ENCODE peak calls at places on chromosomes 13 and 19, in ten cellular contexts. P is HFFc6; H is aorta; V is GM10248; R is heart right ventricle; B is myocyte; U is caudate nucleus; Z is tibial nerve; G is Calu3; T is activated naive CD8-positive, alpha-beta T cell treated with anti-CD3 and anti-CD28 coated beads, Interleukin-2, amount 50 U/mL, for 24 hours. W is an unnamed sample.
A peak's percentile ranks its signal among the peaks of the same experiment; 100 is the strongest.

GRCh38 chr19:1122972-1123363 is 19.2 kb downstream of the GPX4 start:
- DNase-seq in P (peak; percentile 49), H (peak; percentile 77), V (peak; percentile 90), R (peak; percentile 63), B (peak; percentile 33), U (no peak), Z (no peak), G (peak; percentile 88), T (peak; percentile 75), W (no peak)

GRCh38 chr13:53250272-53250875 is 221.8 kb downstream of the OLFM4 start:
- DNase-seq in P (peak; percentile 77), H (no peak), V (peak; percentile 35), R (no peak), B (peak; percentile 66), U (no peak), Z (no peak), G (peak; percentile 44), T (peak; percentile 14), W (peak; percentile 17)

GRCh38 chr13:65784088-65784816 is 1445.9 kb downstream of the PCDH9 start:
- DNase-seq in P (no peak), H (no peak), V (no peak), R (peak; percentile 4), B (no peak), U (no peak), Z (no peak), G (no peak), T (no peak), W (no peak)

GRCh38 chr19:45071969-45072790 is 4.1 kb downstream of the ZNF296 start:
- DNase-seq in P (no peak), H (no peak), V (no peak), R (no peak), B (no peak), U (no peak), Z (no peak), G (no peak), T (no peak), W (no peak)

GRCh38 chr19:8120636-8121480 is 28.5 kb downstream of the FBN3 start:
- DNase-seq in P (no peak), H (no peak), V (no peak), R (no peak), B (no peak), U (no peak), Z (no peak), G (no peak), T (no peak), W (no peak)

GRCh38 chr19:7973883-7974282 is 30.4 kb upstream of the TIMM44 start:
- DNase-seq in P (no peak), H (no peak), V (no peak), R (peak; percentile 81), B (no peak), U (no peak), Z (no peak), G (no peak), T (no peak), W (no peak)

GRCh38 chr13:44759723-44760360 is 183.7 kb upstream of the TSC22D1 start:
- DNase-seq in P (no peak), H (no peak), V (no peak), R (no peak), B (no peak), U (no peak), Z (no peak), G (peak; percentile 9), T (no peak), W (no peak)

GRCh38 chr13:27355894-27356293 is 68.5 kb upstream of the GTF3A start:
- DNase-seq in P (no peak), H (no peak), V (no peak), R (no peak), B (no peak), U (no peak), Z (no peak), G (no peak), T (no peak), W (no peak)

GRCh38 chr13:45102136-45102802 is 18.0 kb upstream of the GTF2F2 start:
- DNase-seq in P (no peak), H (no peak), V (no peak), R (no peak), B (no peak), U (peak; percentile 2), Z (no peak), G (no peak), T (no peak), W (no peak)

GRCh38 chr19:15124572-15125231 is 17.5 kb downstream of the SYDE1 start:
- DNase-seq in P (no peak), H (peak; percentile 90), V (no peak), R (no peak), B (no peak), U (no peak), Z (no peak), G (peak; percentile 6), T (no peak), W (no peak)

GRCh38 chr13:111790621-111791020 is 276.3 kb upstream of the SOX1 start:
- DNase-seq in P (no peak), H (no peak), V (no peak), R (no peak), B (no peak), U (no peak), Z (no peak), G (no peak), T (no peak), W (no peak)

GRCh38 chr13:30551194-30551593 is 66.5 kb upstream of the USPL1 start:
- DNase-seq in P (peak; percentile 47), H (no peak), V (peak; percentile 45), R (no peak), B (peak; percentile 40), U (no peak), Z (no peak), G (no peak), T (no peak), W (no peak)

GRCh38 chr13:71876648-71877279 is 9.8 kb upstream of the DACH1 start:
- DNase-seq in P (no peak), H (no peak), V (no peak), R (no peak), B (no peak), U (no peak), Z (no peak), G (no peak), T (no peak), W (no peak)

GRCh38 chr13:68261105-68261504 is 1031.0 kb upstream of the PCDH9 start:
- DNase-seq in P (no peak), H (no peak), V (no peak), R (no peak), B (no peak), U (no peak), Z (no peak), G (no peak), T (no peak), W (no peak)

GRCh38 chr19:27652796-27653195 is 1560.2 kb downstream of the UQCRFS1 start:
- DNase-seq in P (no peak), H (no peak), V (no peak), R (no peak), B (no peak), U (no peak), Z (no peak), G (no peak), T (no peak), W (no peak)

GRCh38 chr13:32261567-32261966 is 53.6 kb downstream of the ZAR1L start:
- DNase-seq in P (peak; percentile 80), H (peak; percentile 83), V (no peak), R (peak; percentile 58), B (peak; percentile 86), U (peak; percentile 42), Z (peak; percentile 24), G (no peak), T (no peak), W (peak; percentile 28)

GRCh38 chr19:35266904-35267817 is 1.6 kb upstream of the USF2 start:
- DNase-seq in P (no peak), H (peak; percentile 69), V (no peak), R (peak; percentile 68), B (peak; percentile 45), U (no peak), Z (no peak), G (no peak), T (peak; percentile 49), W (no peak)

GRCh38 chr13:37642201-37642600 is 43.6 kb upstream of the POSTN start:
- DNase-seq in P (no peak), H (no peak), V (no peak), R (no peak), B (no peak), U (no peak), Z (no peak), G (no peak), T (no peak), W (no peak)

GRCh38 chr13:38042771-38043170 is 173.2 kb upstream of the TRPC4 start:
- DNase-seq in P (peak; percentile 41), H (no peak), V (no peak), R (no peak), B (no peak), U (no peak), Z (no peak), G (no peak), T (no peak), W (no peak)